ENCODE peak calls at places on chromosome X, in seven cellular contexts. One of them, this sample, is unnamed.

GRCh38 chrX:69133561-69134542 is 31.4 kb downstream of the PJA1 start:
- DNase-seq in A549: peak; percentile 58
- DNase-seq in Peyer's patch: no peak
- DNase-seq in IMR-90: peak; percentile 69
- DNase-seq in CD4-positive, alpha-beta memory T cell: no peak
- DNase-seq in CD8-positive, alpha-beta memory T cell: no peak
- DNase-seq in PC-3: peak; percentile 79
- DNase-seq in this sample: no peak

GRCh38 chrX:18886005-18886343 is 97.9 kb downstream of the PHKA2 start:
- DNase-seq in PC-3: no peak
- DNase-seq in IMR-90: no peak
- DNase-seq in Peyer's patch: peak; percentile 20
- DNase-seq in CD4-positive, alpha-beta memory T cell: peak; percentile 9
- DNase-seq in A549: no peak
- DNase-seq in CD8-positive, alpha-beta memory T cell: no peak
- DNase-seq in this sample: peak; percentile 12

GRCh38 chrX:17597836-17598434 is 139.4 kb upstream of the SCML1 start:
- DNase-seq in Peyer's patch: peak; percentile 20
- DNase-seq in CD8-positive, alpha-beta memory T cell: no peak
- DNase-seq in IMR-90: no peak
- DNase-seq in PC-3: no peak
- DNase-seq in A549: no peak
- DNase-seq in CD4-positive, alpha-beta memory T cell: no peak
- DNase-seq in this sample: no peak

GRCh38 chrX:920234-920799 is 289.7 kb downstream of the SHOX start:
- DNase-seq in A549: no peak
- DNase-seq in PC-3: no peak
- DNase-seq in IMR-90: no peak
- DNase-seq in CD4-positive, alpha-beta memory T cell: no peak
- DNase-seq in Peyer's patch: no peak
- DNase-seq in CD8-positive, alpha-beta memory T cell: no peak
- DNase-seq in this sample: no peak

GRCh38 chrX:30141966-30142365 is 73.4 kb upstream of the MAGEB2 start:
- DNase-seq in A549: peak; percentile 3
- DNase-seq in CD4-positive, alpha-beta memory T cell: no peak
- DNase-seq in IMR-90: peak; percentile 59
- DNase-seq in PC-3: peak; percentile 63
- DNase-seq in Peyer's patch: no peak
- DNase-seq in CD8-positive, alpha-beta memory T cell: no peak
- DNase-seq in this sample: no peak

GRCh38 chrX:50691820-50692219 is 122.2 kb downstream of the SHROOM4 start:
- DNase-seq in PC-3: peak; percentile 75
- DNase-seq in IMR-90: peak; percentile 48
- DNase-seq in Peyer's patch: no peak
- DNase-seq in A549: peak; percentile 18
- DNase-seq in CD4-positive, alpha-beta memory T cell: peak; percentile 34
- DNase-seq in CD8-positive, alpha-beta memory T cell: no peak
- DNase-seq in this sample: peak; percentile 37

GRCh38 chrX:106246511-106246910 is 78.4 kb downstream of the PWWP3B start:
- DNase-seq in A549: no peak
- DNase-seq in IMR-90: no peak
- DNase-seq in CD4-positive, alpha-beta memory T cell: no peak
- DNase-seq in PC-3: peak; percentile 53
- DNase-seq in CD8-positive, alpha-beta memory T cell: no peak
- DNase-seq in Peyer's patch: no peak
- DNase-seq in this sample: no peak

GRCh38 chrX:45758738-45759397 is 558.2 kb upstream of the DIPK2B start:
- DNase-seq in CD4-positive, alpha-beta memory T cell: no peak
- DNase-seq in CD8-positive, alpha-beta memory T cell: no peak
- DNase-seq in Peyer's patch: peak; percentile 59
- DNase-seq in IMR-90: peak; percentile 49
- DNase-seq in A549: no peak
- DNase-seq in PC-3: peak; percentile 61
- DNase-seq in this sample: no peak

GRCh38 chrX:129000797-129001196 is 522.5 kb downstream of the SMARCA1 start:
- DNase-seq in CD4-positive, alpha-beta memory T cell: no peak
- DNase-seq in A549: no peak
- DNase-seq in Peyer's patch: no peak
- DNase-seq in IMR-90: no peak
- DNase-seq in CD8-positive, alpha-beta memory T cell: no peak
- DNase-seq in PC-3: no peak
- DNase-seq in this sample: no peak

GRCh38 chrX:124488412-124489161 is 142.2 kb downstream of the SH2D1A start:
- DNase-seq in IMR-90: no peak
- DNase-seq in A549: no peak
- DNase-seq in CD4-positive, alpha-beta memory T cell: no peak
- DNase-seq in PC-3: no peak
- DNase-seq in Peyer's patch: no peak
- DNase-seq in CD8-positive, alpha-beta memory T cell: no peak
- DNase-seq in this sample: no peak

GRCh38 chrX:10533686-10534365 is 86.6 kb downstream of the MID1 start:
- DNase-seq in PC-3: no peak
- DNase-seq in A549: no peak
- DNase-seq in Peyer's patch: no peak
- DNase-seq in IMR-90: no peak
- DNase-seq in CD8-positive, alpha-beta memory T cell: no peak
- DNase-seq in CD4-positive, alpha-beta memory T cell: no peak
- DNase-seq in this sample: no peak

GRCh38 chrX:54193085-54193484 is 10.0 kb upstream of the FAM120C start:
- DNase-seq in CD4-positive, alpha-beta memory T cell: no peak
- DNase-seq in A549: no peak
- DNase-seq in Peyer's patch: no peak
- DNase-seq in PC-3: no peak
- DNase-seq in CD8-positive, alpha-beta memory T cell: no peak
- DNase-seq in IMR-90: no peak
- DNase-seq in this sample: no peak

GRCh38 chrX:54198262-54198661 is 15.2 kb upstream of the FAM120C start:
- DNase-seq in A549: no peak
- DNase-seq in IMR-90: no peak
- DNase-seq in CD8-positive, alpha-beta memory T cell: no peak
- DNase-seq in CD4-positive, alpha-beta memory T cell: no peak
- DNase-seq in PC-3: no peak
- DNase-seq in Peyer's patch: no peak
- DNase-seq in this sample: no peak

DNA sequence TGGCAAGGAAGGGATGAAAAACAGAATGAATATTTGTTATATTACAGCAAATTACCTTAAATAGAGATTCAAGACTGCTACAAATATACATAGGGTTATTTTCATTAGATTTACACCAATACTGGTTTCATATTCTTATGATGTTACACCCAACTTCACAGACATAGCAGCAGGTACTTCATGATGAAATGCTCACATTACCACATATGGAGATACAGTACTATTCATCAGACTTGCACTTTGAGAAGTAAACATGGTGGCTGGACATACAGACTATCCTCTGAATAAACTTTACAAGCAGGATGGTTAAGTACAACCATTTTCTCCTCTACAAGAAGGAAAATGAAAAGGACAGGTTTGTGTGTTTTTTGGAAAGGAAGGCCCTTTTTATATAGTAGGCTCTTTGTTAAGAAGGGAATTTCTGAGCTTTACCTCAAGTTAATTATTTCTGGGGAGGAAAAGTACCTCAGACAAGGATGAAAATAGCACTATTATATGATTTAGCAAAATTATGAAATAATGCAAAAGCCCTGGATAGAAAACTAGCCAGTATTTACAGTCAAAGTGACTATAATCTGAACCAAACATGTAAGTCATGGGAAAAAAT is 12.0 kb upstream of the FAM120C start:
- DNase-seq in IMR-90: no peak
- DNase-seq in CD8-positive, alpha-beta memory T cell: no peak
- DNase-seq in A549: no peak
- DNase-seq in Peyer's patch: no peak
- DNase-seq in PC-3: no peak
- DNase-seq in CD4-positive, alpha-beta memory T cell: no peak
- DNase-seq in this sample: no peak
- H3K27ac ChIP-seq in IMR-90: no peak overlapping the region
- H3K27ac ChIP-seq in CD8-positive, alpha-beta memory T cell: no peak overlapping the region
- H3K27ac ChIP-seq in A549: no peak overlapping the region
- H3K27ac ChIP-seq in Peyer's patch: no peak overlapping the region
- H3K27ac ChIP-seq in PC-3: no peak overlapping the region
- H3K27ac ChIP-seq in CD4-positive, alpha-beta memory T cell: no peak overlapping the region
- H3K27ac ChIP-seq in this sample: no peak overlapping the region

DNA sequence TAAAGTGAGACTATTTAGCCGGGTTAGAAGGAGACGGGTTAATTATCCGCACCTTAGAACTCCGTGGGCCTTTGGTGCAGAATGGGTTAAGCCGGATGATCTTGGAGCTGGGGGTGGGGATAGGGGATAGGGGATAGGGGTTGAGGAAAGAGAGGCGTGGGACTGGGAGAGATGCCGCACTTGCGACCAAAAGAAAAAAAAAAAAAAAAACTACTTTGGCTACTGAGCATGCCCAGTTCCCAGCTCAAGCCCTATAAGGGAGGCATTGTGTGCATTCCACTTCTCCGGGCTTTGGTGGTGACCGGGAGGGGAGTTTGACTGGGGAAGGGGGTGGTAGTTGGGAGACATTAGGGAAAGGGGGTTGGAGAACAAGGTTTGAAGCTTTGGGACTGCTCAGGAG is at the start of gene SLITRK4:
- DNase-seq in Peyer's patch: no peak
- DNase-seq in PC-3: peak; percentile 6
- DNase-seq in CD8-positive, alpha-beta memory T cell: no peak
- DNase-seq in A549: no peak
- DNase-seq in IMR-90: no peak
- DNase-seq in CD4-positive, alpha-beta memory T cell: no peak
- DNase-seq in this sample: no peak
- H3K4me3 ChIP-seq in Peyer's patch: peak within 1 kb of the TSS; percentile 43
- H3K4me3 ChIP-seq in PC-3: peak within 1 kb of the TSS; percentile 74
- H3K4me3 ChIP-seq in CD8-positive, alpha-beta memory T cell: no peak within 1 kb of the TSS
- H3K4me3 ChIP-seq in A549: no peak within 1 kb of the TSS
- H3K4me3 ChIP-seq in IMR-90: no peak within 1 kb of the TSS
- H3K4me3 ChIP-seq in CD4-positive, alpha-beta memory T cell: no peak within 1 kb of the TSS
- H3K4me3 ChIP-seq in this sample: no peak within 1 kb of the TSS

GRCh38 chrX:154731881-154732280 is 19.0 kb downstream of the GAB3 start:
- DNase-seq in A549: no peak
- DNase-seq in CD4-positive, alpha-beta memory T cell: no peak
- DNase-seq in PC-3: peak; percentile 55
- DNase-seq in IMR-90: peak; percentile 45
- DNase-seq in CD8-positive, alpha-beta memory T cell: no peak
- DNase-seq in Peyer's patch: no peak
- DNase-seq in this sample: no peak
- H3K4me1 ChIP-seq in A549: peaks cover 62% of the 10 kb centered on the region
- H3K4me1 ChIP-seq in CD4-positive, alpha-beta memory T cell: peaks cover 88% of the 10 kb centered on the region
- H3K4me1 ChIP-seq in PC-3: peaks cover 63% of the 10 kb centered on the region
- H3K4me1 ChIP-seq in IMR-90: peaks cover 40% of the 10 kb centered on the region
- H3K4me1 ChIP-seq in CD8-positive, alpha-beta memory T cell: peaks cover 76% of the 10 kb centered on the region
- H3K4me1 ChIP-seq in Peyer's patch: no peaks in the 10 kb centered on the region
- H3K4me1 ChIP-seq in this sample: peaks cover 65% of the 10 kb centered on the region

GRCh38 chrX:150893936-150894335 is 4.5 kb downstream of the CD99L2 start:
- DNase-seq in A549: no peak
- DNase-seq in Peyer's patch: no peak
- DNase-seq in PC-3: no peak
- DNase-seq in IMR-90: no peak
- DNase-seq in CD8-positive, alpha-beta memory T cell: no peak
- DNase-seq in CD4-positive, alpha-beta memory T cell: no peak
- DNase-seq in this sample: no peak

GRCh38 chrX:150896632-150897031 is 1.8 kb downstream of the CD99L2 start:
- DNase-seq in CD8-positive, alpha-beta memory T cell: no peak
- DNase-seq in A549: no peak
- DNase-seq in IMR-90: no peak
- DNase-seq in Peyer's patch: no peak
- DNase-seq in CD4-positive, alpha-beta memory T cell: no peak
- DNase-seq in PC-3: no peak
- DNase-seq in this sample: no peak

GRCh38 chrX:150899191-150899757 is 806 bp upstream of the CD99L2 start:
- DNase-seq in A549: peak; percentile 12
- DNase-seq in CD4-positive, alpha-beta memory T cell: peak; percentile 31
- DNase-seq in CD8-positive, alpha-beta memory T cell: peak; percentile 6
- DNase-seq in IMR-90: peak; percentile 6
- DNase-seq in PC-3: peak; percentile 13
- DNase-seq in Peyer's patch: peak; percentile 59
- DNase-seq in this sample: peak; percentile 35

GRCh38 chrX:150898343-150899190 is at the start of gene CD99L2:
- DNase-seq in CD4-positive, alpha-beta memory T cell: peak; percentile 86
- DNase-seq in CD8-positive, alpha-beta memory T cell: peak; percentile 86
- DNase-seq in IMR-90: peak; percentile 78
- DNase-seq in Peyer's patch: peak; percentile 85
- DNase-seq in PC-3: peak; percentile 92
- DNase-seq in A549: peak; percentile 66
- DNase-seq in this sample: peak; percentile 84

DNA sequence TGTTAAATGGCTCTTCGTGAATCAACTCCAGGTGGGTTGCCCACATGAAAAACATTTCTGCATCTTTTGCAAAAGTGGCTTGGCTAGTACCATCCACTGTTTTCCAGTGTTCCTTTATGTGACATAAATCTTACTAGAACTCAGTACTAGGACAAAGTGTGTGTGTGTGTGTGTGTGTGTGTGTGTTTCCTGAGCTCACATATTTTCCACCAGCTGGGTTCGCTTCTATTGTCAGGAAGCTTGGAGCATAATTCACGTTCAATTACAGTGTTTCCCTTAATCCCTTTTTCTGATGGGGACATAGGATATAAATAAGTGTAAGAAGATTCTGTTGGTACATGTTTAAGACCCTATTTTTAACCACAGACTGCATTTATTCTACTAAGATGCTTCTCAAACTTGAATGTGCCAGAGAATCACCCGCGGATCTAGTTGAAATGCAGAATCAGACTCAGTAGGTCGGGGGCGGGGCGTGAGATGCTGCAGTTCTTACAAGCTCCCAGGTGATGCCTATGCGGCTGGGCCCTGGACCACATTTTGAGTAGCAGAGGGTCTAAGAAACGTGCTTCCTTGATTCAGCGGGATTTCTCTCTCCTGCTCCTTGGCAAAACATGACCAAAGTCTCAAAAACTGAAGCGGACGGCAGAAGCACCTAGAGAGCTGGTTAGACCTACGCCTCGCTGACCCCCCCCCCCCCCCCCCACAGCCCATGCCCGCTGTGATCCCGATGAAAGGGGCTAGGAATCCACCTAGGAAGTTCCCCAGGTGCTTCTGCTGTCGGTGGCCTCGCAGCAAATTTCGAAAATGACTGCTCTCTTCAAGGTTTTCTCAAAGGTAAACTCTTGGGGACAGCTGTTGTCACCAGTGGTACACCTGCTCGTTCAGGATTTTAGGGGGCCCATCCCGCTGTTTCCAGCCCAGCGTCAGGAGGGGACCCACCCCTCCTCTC is 823 bp downstream of the CD99L2 start:
- DNase-seq in A549: peak; percentile 24
- DNase-seq in PC-3: peak; percentile 15
- DNase-seq in Peyer's patch: peak; percentile 65
- DNase-seq in IMR-90: no peak
- DNase-seq in CD8-positive, alpha-beta memory T cell: peak; percentile 21
- DNase-seq in CD4-positive, alpha-beta memory T cell: peak; percentile 18
- DNase-seq in this sample: peak; percentile 32
- H3K27ac ChIP-seq in A549: peak overlapping the region; percentile 96
- H3K27ac ChIP-seq in PC-3: peak overlapping the region; percentile 11
- H3K27ac ChIP-seq in Peyer's patch: peak overlapping the region; percentile 80
- H3K27ac ChIP-seq in IMR-90: peak overlapping the region; percentile 6
- H3K27ac ChIP-seq in CD8-positive, alpha-beta memory T cell: peak overlapping the region; percentile 54
- H3K27ac ChIP-seq in CD4-positive, alpha-beta memory T cell: peak overlapping the region; percentile 66
- H3K27ac ChIP-seq in this sample: peak overlapping the region; percentile 89

DNA sequence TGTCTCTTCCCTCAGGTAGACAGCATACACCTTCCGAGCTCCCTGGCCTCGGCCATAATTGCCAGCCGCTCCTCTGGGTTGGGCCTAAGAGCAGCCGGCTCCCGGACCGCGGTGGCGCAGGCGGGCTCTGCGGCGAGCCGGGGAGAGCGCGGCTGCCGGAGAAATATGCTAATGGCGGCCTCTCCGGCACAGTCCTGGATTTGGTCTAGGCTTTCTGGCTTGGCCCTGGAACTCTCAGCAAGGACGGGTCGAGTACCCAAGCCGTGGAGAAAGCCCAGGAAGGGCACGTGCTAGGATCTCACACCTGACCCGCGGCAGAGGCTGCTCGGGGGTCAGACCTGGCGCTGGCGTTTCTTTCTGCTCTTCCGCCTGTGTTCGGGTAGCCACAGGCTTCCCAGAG is 18.6 kb upstream of the ZIC3 start:
- DNase-seq in Peyer's patch: no peak
- DNase-seq in IMR-90: no peak
- DNase-seq in CD4-positive, alpha-beta memory T cell: no peak
- DNase-seq in CD8-positive, alpha-beta memory T cell: no peak
- DNase-seq in A549: no peak
- DNase-seq in PC-3: no peak
- DNase-seq in this sample: no peak
- H3K4me3 ChIP-seq in Peyer's patch: no peak overlapping the region
- H3K4me3 ChIP-seq in IMR-90: no peak overlapping the region
- H3K4me3 ChIP-seq in CD4-positive, alpha-beta memory T cell: no peak overlapping the region
- H3K4me3 ChIP-seq in CD8-positive, alpha-beta memory T cell: no peak overlapping the region
- H3K4me3 ChIP-seq in A549: no peak overlapping the region
- H3K4me3 ChIP-seq in PC-3: no peak overlapping the region
- H3K4me3 ChIP-seq in this sample: no peak overlapping the region

This sample was measured in naive thymus-derived CD4-positive, alpha-beta T cell.